ENCODE peak calls at places on chromosomes 2 and 18, in ten cellular contexts. One of them, this sample, is unnamed.

GRCh38 chr2:211351998-211352397 is 795.6 kb downstream of the CPS1 start:
- DNase-seq in foreskin fibroblast: no peak
- DNase-seq in fibroblast of the aortic adventitia: no peak
- DNase-seq in right atrium auricular region: no peak
- DNase-seq in transverse colon: no peak
- DNase-seq in CD8-positive, alpha-beta memory T cell: no peak
- DNase-seq in endodermal cell: peak
- DNase-seq in AG04450: no peak
- DNase-seq in cardiac muscle cell: no peak
- DNase-seq in body of pancreas: no peak
- DNase-seq in this sample: no peak

GRCh38 chr2:240759454-240759853 is 60.6 kb downstream of the KIF1A start:
- DNase-seq in foreskin fibroblast: no peak
- DNase-seq in fibroblast of the aortic adventitia: no peak
- DNase-seq in right atrium auricular region: no peak
- DNase-seq in transverse colon: no peak
- DNase-seq in CD8-positive, alpha-beta memory T cell: no peak
- DNase-seq in endodermal cell: no peak
- DNase-seq in AG04450: no peak
- DNase-seq in cardiac muscle cell: no peak
- DNase-seq in body of pancreas: no peak
- DNase-seq in this sample: no peak

GRCh38 chr18:42192251-42193248 is 237.5 kb downstream of the PIK3C3 start:
- DNase-seq in foreskin fibroblast: no peak
- DNase-seq in fibroblast of the aortic adventitia: peak
- DNase-seq in right atrium auricular region: no peak
- DNase-seq in transverse colon: no peak
- DNase-seq in CD8-positive, alpha-beta memory T cell: no peak
- DNase-seq in endodermal cell: no peak
- DNase-seq in AG04450: no peak
- DNase-seq in cardiac muscle cell: no peak
- DNase-seq in body of pancreas: no peak
- DNase-seq in this sample: no peak

GRCh38 chr2:104867351-104868080 is 13.6 kb downstream of the POU3F3 start:
- DNase-seq in foreskin fibroblast: no peak
- DNase-seq in fibroblast of the aortic adventitia: no peak
- DNase-seq in right atrium auricular region: no peak
- DNase-seq in transverse colon: no peak
- DNase-seq in CD8-positive, alpha-beta memory T cell: no peak
- DNase-seq in endodermal cell: peak
- DNase-seq in AG04450: no peak
- DNase-seq in cardiac muscle cell: no peak
- DNase-seq in body of pancreas: no peak
- DNase-seq in this sample: no peak

GRCh38 chr2:98569197-98569793 is 39.0 kb downstream of the COA5 start:
- DNase-seq in foreskin fibroblast: peak
- DNase-seq in fibroblast of the aortic adventitia: peak
- DNase-seq in right atrium auricular region: no peak
- DNase-seq in transverse colon: peak
- DNase-seq in CD8-positive, alpha-beta memory T cell: peak
- DNase-seq in endodermal cell: peak
- DNase-seq in AG04450: no peak
- DNase-seq in cardiac muscle cell: peak
- DNase-seq in body of pancreas: peak
- DNase-seq in this sample: peak

GRCh38 chr2:67938053-67938452 is 124.8 kb downstream of the C1D start:
- DNase-seq in foreskin fibroblast: peak
- DNase-seq in fibroblast of the aortic adventitia: no peak
- DNase-seq in right atrium auricular region: no peak
- DNase-seq in transverse colon: no peak
- DNase-seq in CD8-positive, alpha-beta memory T cell: no peak
- DNase-seq in endodermal cell: no peak
- DNase-seq in AG04450: no peak
- DNase-seq in cardiac muscle cell: no peak
- DNase-seq in body of pancreas: no peak
- DNase-seq in this sample: no peak

GRCh38 chr18:12233378-12233777 is 20.8 kb upstream of the CIDEA start:
- DNase-seq in foreskin fibroblast: no peak
- DNase-seq in fibroblast of the aortic adventitia: peak
- DNase-seq in right atrium auricular region: no peak
- DNase-seq in transverse colon: no peak
- DNase-seq in CD8-positive, alpha-beta memory T cell: no peak
- DNase-seq in endodermal cell: no peak
- DNase-seq in AG04450: no peak
- DNase-seq in cardiac muscle cell: no peak
- DNase-seq in body of pancreas: no peak
- DNase-seq in this sample: no peak

GRCh38 chr18:13379930-13380665 is 161.5 kb downstream of the LDLRAD4 start:
- DNase-seq in foreskin fibroblast: no peak
- DNase-seq in fibroblast of the aortic adventitia: no peak
- DNase-seq in right atrium auricular region: peak
- DNase-seq in transverse colon: no peak
- DNase-seq in CD8-positive, alpha-beta memory T cell: no peak
- DNase-seq in endodermal cell: peak
- DNase-seq in AG04450: no peak
- DNase-seq in cardiac muscle cell: no peak
- DNase-seq in body of pancreas: no peak
- DNase-seq in this sample: no peak

GRCh38 chr2:190499976-190500588 is 34.4 kb downstream of the NEMP2 start:
- DNase-seq in foreskin fibroblast: no peak
- DNase-seq in fibroblast of the aortic adventitia: no peak
- DNase-seq in right atrium auricular region: no peak
- DNase-seq in transverse colon: no peak
- DNase-seq in CD8-positive, alpha-beta memory T cell: no peak
- DNase-seq in endodermal cell: no peak
- DNase-seq in AG04450: no peak
- DNase-seq in cardiac muscle cell: no peak
- DNase-seq in body of pancreas: no peak
- DNase-seq in this sample: peak

GRCh38 chr2:53234548-53234903 is 533.1 kb upstream of the CHAC2 start:
- DNase-seq in foreskin fibroblast: peak
- DNase-seq in fibroblast of the aortic adventitia: no peak
- DNase-seq in right atrium auricular region: no peak
- DNase-seq in transverse colon: peak
- DNase-seq in CD8-positive, alpha-beta memory T cell: no peak
- DNase-seq in endodermal cell: no peak
- DNase-seq in AG04450: peak
- DNase-seq in cardiac muscle cell: no peak
- DNase-seq in body of pancreas: no peak
- DNase-seq in this sample: peak

GRCh38 chr18:80244167-80244566 is 3.1 kb downstream of the PARD6G start:
- DNase-seq in foreskin fibroblast: no peak
- DNase-seq in fibroblast of the aortic adventitia: no peak
- DNase-seq in right atrium auricular region: no peak
- DNase-seq in transverse colon: no peak
- DNase-seq in CD8-positive, alpha-beta memory T cell: no peak
- DNase-seq in endodermal cell: no peak
- DNase-seq in AG04450: no peak
- DNase-seq in cardiac muscle cell: no peak
- DNase-seq in body of pancreas: no peak
- DNase-seq in this sample: no peak

GRCh38 chr2:189751080-189751658 is 11.4 kb downstream of the OSGEPL1 start:
- DNase-seq in foreskin fibroblast: peak
- DNase-seq in fibroblast of the aortic adventitia: peak
- DNase-seq in right atrium auricular region: no peak
- DNase-seq in transverse colon: peak
- DNase-seq in CD8-positive, alpha-beta memory T cell: peak
- DNase-seq in endodermal cell: peak
- DNase-seq in AG04450: no peak
- DNase-seq in cardiac muscle cell: peak
- DNase-seq in body of pancreas: peak
- DNase-seq in this sample: peak

GRCh38 chr18:77071711-77072292 is 60.8 kb downstream of the MBP start:
- DNase-seq in foreskin fibroblast: peak
- DNase-seq in fibroblast of the aortic adventitia: peak
- DNase-seq in right atrium auricular region: peak
- DNase-seq in transverse colon: no peak
- DNase-seq in CD8-positive, alpha-beta memory T cell: peak
- DNase-seq in endodermal cell: no peak
- DNase-seq in AG04450: peak
- DNase-seq in cardiac muscle cell: no peak
- DNase-seq in body of pancreas: peak
- DNase-seq in this sample: no peak

GRCh38 chr2:23664069-23664788 is 262.7 kb downstream of the ATAD2B start:
- DNase-seq in foreskin fibroblast: no peak
- DNase-seq in fibroblast of the aortic adventitia: no peak
- DNase-seq in right atrium auricular region: no peak
- DNase-seq in transverse colon: no peak
- DNase-seq in CD8-positive, alpha-beta memory T cell: no peak
- DNase-seq in endodermal cell: no peak
- DNase-seq in AG04450: no peak
- DNase-seq in cardiac muscle cell: no peak
- DNase-seq in body of pancreas: no peak
- DNase-seq in this sample: no peak

GRCh38 chr2:23662941-23663729 is 263.8 kb downstream of the ATAD2B start:
- DNase-seq in foreskin fibroblast: peak
- DNase-seq in fibroblast of the aortic adventitia: no peak
- DNase-seq in right atrium auricular region: no peak
- DNase-seq in transverse colon: peak
- DNase-seq in CD8-positive, alpha-beta memory T cell: no peak
- DNase-seq in endodermal cell: no peak
- DNase-seq in AG04450: no peak
- DNase-seq in cardiac muscle cell: peak
- DNase-seq in body of pancreas: no peak
- DNase-seq in this sample: peak

GRCh38 chr2:23662466-23662865 is 264.5 kb downstream of the ATAD2B start:
- DNase-seq in foreskin fibroblast: no peak
- DNase-seq in fibroblast of the aortic adventitia: no peak
- DNase-seq in right atrium auricular region: no peak
- DNase-seq in transverse colon: no peak
- DNase-seq in CD8-positive, alpha-beta memory T cell: no peak
- DNase-seq in endodermal cell: no peak
- DNase-seq in AG04450: no peak
- DNase-seq in cardiac muscle cell: no peak
- DNase-seq in body of pancreas: no peak
- DNase-seq in this sample: no peak

GRCh38 chr2:23661276-23662050 is 265.5 kb downstream of the ATAD2B start:
- DNase-seq in foreskin fibroblast: no peak
- DNase-seq in fibroblast of the aortic adventitia: no peak
- DNase-seq in right atrium auricular region: no peak
- DNase-seq in transverse colon: no peak
- DNase-seq in CD8-positive, alpha-beta memory T cell: no peak
- DNase-seq in endodermal cell: no peak
- DNase-seq in AG04450: no peak
- DNase-seq in cardiac muscle cell: no peak
- DNase-seq in body of pancreas: no peak
- DNase-seq in this sample: no peak

GRCh38 chr2:23663730-23664005 is 263.3 kb downstream of the ATAD2B start:
- DNase-seq in foreskin fibroblast: no peak
- DNase-seq in fibroblast of the aortic adventitia: no peak
- DNase-seq in right atrium auricular region: no peak
- DNase-seq in transverse colon: no peak
- DNase-seq in CD8-positive, alpha-beta memory T cell: no peak
- DNase-seq in endodermal cell: no peak
- DNase-seq in AG04450: no peak
- DNase-seq in cardiac muscle cell: no peak
- DNase-seq in body of pancreas: no peak
- DNase-seq in this sample: no peak
- H3K4me3 ChIP-seq in foreskin fibroblast: peak
- H3K4me3 ChIP-seq in fibroblast of the aortic adventitia: no peak
- H3K4me3 ChIP-seq in right atrium auricular region: peak
- H3K4me3 ChIP-seq in transverse colon: no peak
- H3K4me3 ChIP-seq in CD8-positive, alpha-beta memory T cell: no peak
- H3K4me3 ChIP-seq in endodermal cell: no peak
- H3K4me3 ChIP-seq in AG04450: peak
- H3K4me3 ChIP-seq in cardiac muscle cell: no peak
- H3K4me3 ChIP-seq in body of pancreas: no peak
- H3K4me3 ChIP-seq in this sample: no peak

DNA sequence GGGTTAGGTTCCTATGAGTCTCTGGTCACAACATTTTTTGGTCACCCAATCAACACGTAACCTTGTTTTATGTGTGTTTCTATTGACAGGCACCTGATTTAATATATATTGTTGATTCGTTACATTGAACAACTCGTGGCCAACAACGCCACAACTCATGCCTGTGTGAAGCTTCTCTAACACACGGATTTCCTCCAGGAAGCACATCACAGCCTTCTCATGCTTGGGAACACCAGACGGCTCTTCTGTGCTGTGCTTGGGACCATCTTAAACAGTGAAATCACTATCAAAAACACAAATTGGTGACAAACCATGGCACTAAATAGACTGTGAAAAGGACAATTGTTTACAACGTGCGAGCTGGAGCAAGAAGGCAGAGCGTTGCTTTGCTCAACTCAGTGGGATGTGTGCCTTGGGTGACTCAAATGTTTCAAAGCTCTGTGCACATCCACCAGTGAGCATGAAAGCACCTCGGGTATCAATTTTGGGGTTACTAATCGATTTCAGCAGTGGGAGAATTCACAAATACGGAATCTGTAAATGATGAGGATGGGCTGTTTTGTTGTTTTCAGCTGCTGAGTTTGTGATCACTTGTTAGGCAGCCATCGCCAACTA is 182.4 kb upstream of the ARL4C start:
- DNase-seq in foreskin fibroblast: peak
- DNase-seq in fibroblast of the aortic adventitia: no peak
- DNase-seq in right atrium auricular region: peak
- DNase-seq in transverse colon: no peak
- DNase-seq in CD8-positive, alpha-beta memory T cell: no peak
- DNase-seq in endodermal cell: peak
- DNase-seq in AG04450: no peak
- DNase-seq in cardiac muscle cell: no peak
- DNase-seq in body of pancreas: no peak
- DNase-seq in this sample: no peak
- H3K4me3 ChIP-seq in foreskin fibroblast: no peak
- H3K4me3 ChIP-seq in fibroblast of the aortic adventitia: no peak
- H3K4me3 ChIP-seq in right atrium auricular region: no peak
- H3K4me3 ChIP-seq in transverse colon: no peak
- H3K4me3 ChIP-seq in CD8-positive, alpha-beta memory T cell: no peak
- H3K4me3 ChIP-seq in endodermal cell: no peak
- H3K4me3 ChIP-seq in AG04450: peak
- H3K4me3 ChIP-seq in cardiac muscle cell: no peak
- H3K4me3 ChIP-seq in body of pancreas: no peak
- H3K4me3 ChIP-seq in this sample: no peak

GRCh38 chr2:231554748-231555545 is 24.7 kb upstream of the NMUR1 start:
- DNase-seq in foreskin fibroblast: peak
- DNase-seq in fibroblast of the aortic adventitia: peak
- DNase-seq in right atrium auricular region: peak
- DNase-seq in transverse colon: peak
- DNase-seq in CD8-positive, alpha-beta memory T cell: no peak
- DNase-seq in endodermal cell: no peak
- DNase-seq in AG04450: peak
- DNase-seq in cardiac muscle cell: no peak
- DNase-seq in body of pancreas: peak
- DNase-seq in this sample: peak
- H3K4me3 ChIP-seq in foreskin fibroblast: peak
- H3K4me3 ChIP-seq in fibroblast of the aortic adventitia: peak
- H3K4me3 ChIP-seq in right atrium auricular region: peak
- H3K4me3 ChIP-seq in transverse colon: no peak
- H3K4me3 ChIP-seq in CD8-positive, alpha-beta memory T cell: no peak
- H3K4me3 ChIP-seq in endodermal cell: no peak
- H3K4me3 ChIP-seq in AG04450: peak
- H3K4me3 ChIP-seq in cardiac muscle cell: no peak
- H3K4me3 ChIP-seq in body of pancreas: no peak
- H3K4me3 ChIP-seq in this sample: no peak

GRCh38 chr2:101387151-101387807 is at the start of gene CREG2:
- DNase-seq in foreskin fibroblast: peak
- DNase-seq in fibroblast of the aortic adventitia: peak
- DNase-seq in right atrium auricular region: peak
- DNase-seq in transverse colon: peak
- DNase-seq in CD8-positive, alpha-beta memory T cell: peak
- DNase-seq in endodermal cell: peak
- DNase-seq in AG04450: no peak
- DNase-seq in cardiac muscle cell: peak
- DNase-seq in body of pancreas: peak
- DNase-seq in this sample: peak
- H3K4me3 ChIP-seq in foreskin fibroblast: peak
- H3K4me3 ChIP-seq in fibroblast of the aortic adventitia: peak
- H3K4me3 ChIP-seq in right atrium auricular region: peak
- H3K4me3 ChIP-seq in transverse colon: peak
- H3K4me3 ChIP-seq in CD8-positive, alpha-beta memory T cell: peak
- H3K4me3 ChIP-seq in endodermal cell: peak
- H3K4me3 ChIP-seq in AG04450: peak
- H3K4me3 ChIP-seq in cardiac muscle cell: peak
- H3K4me3 ChIP-seq in body of pancreas: no peak
- H3K4me3 ChIP-seq in this sample: peak

This sample was measured in colonic mucosa.